ENCODE peak calls at places on chromosomes 13 and 19, in five cellular contexts. A, P, Z, G and L are unnamed samples.

GRCh38 chr19:14972676-14973075 is 7.0 kb downstream of the SLC1A6 start:
- DNase-seq in Z (no peak), A (no peak), G (no peak), P (peak), L (no peak)

GRCh38 chr19:18745012-18745735 is 45.9 kb downstream of the COMP start:
- DNase-seq in Z (no peak), P (peak), G (no peak), A (no peak), L (no peak)

GRCh38 chr19:54451331-54451871 is 2.4 kb downstream of the LENG8 start:
- DNase-seq in A (no peak), Z (no peak), G (no peak), P (no peak), L (no peak)

GRCh38 chr19:40219721-40220276 is 1.6 kb upstream of the TTC9B start:
- DNase-seq in P (no peak), G (no peak), Z (no peak), A (no peak), L (no peak)

GRCh38 chr13:102845630-102846260 is at the start of gene ERCC5:
- DNase-seq in G (peak), Z (peak), A (peak), P (peak), L (peak)

GRCh38 chr13:110073982-110074381 is 233.0 kb downstream of the COL4A1 start:
- DNase-seq in Z (no peak), G (no peak), A (no peak), P (no peak), L (no peak)

GRCh38 chr19:54523403-54523802 is 20.8 kb downstream of the LAIR2 start:
- DNase-seq in A (no peak), P (no peak), G (peak), Z (no peak), L (no peak)

GRCh38 chr13:109979186-109979585 is 192.8 kb upstream of the IRS2 start:
- DNase-seq in P (no peak), G (no peak), A (no peak), Z (no peak), L (no peak)

GRCh38 chr19:48656840-48657474 is 11.0 kb upstream of the CA11 start:
- DNase-seq in A (no peak), P (no peak), G (no peak), Z (peak), L (no peak)

GRCh38 chr19:1109697-1110671 is 6.2 kb downstream of the GPX4 start:
- DNase-seq in P (no peak), Z (no peak), A (no peak), G (no peak), L (peak)

GRCh38 chr19:43560687-43561086 is 14.6 kb downstream of the XRCC1 start:
- DNase-seq in Z (no peak), P (no peak), A (peak), G (no peak), L (no peak)

GRCh38 chr19:29751932-29752331 is 36.9 kb upstream of the C19orf12 start:
- DNase-seq in G (no peak), Z (no peak), P (no peak), A (no peak), L (no peak)

GRCh38 chr19:15954820-15955219 is 6.0 kb downstream of the OR10H4 start:
- DNase-seq in A (no peak), P (no peak), G (no peak), Z (no peak), L (no peak)

GRCh38 chr19:29775575-29775900 is 36.3 kb upstream of the CCNE1 start:
- DNase-seq in A (peak), G (no peak), Z (no peak), P (no peak), L (no peak)